ENCODE peak calls at places on chromosome 6, in four cellular contexts. D is GM12878, Q is HepG2, G is A549. T is an unnamed sample.

GRCh38 chr6:143652840-143653239 is 24.9 kb upstream of the PHACTR2 start:
- DNase-seq in D (no peak), Q (no peak), G (no peak), T (no peak)

GRCh38 chr6:11056871-11057270 is 12.8 kb upstream of the ELOVL2 start:
- DNase-seq in D (no peak), Q (no peak), G (no peak), T (no peak)

GRCh38 chr6:154154389-154154967 is 115.4 kb downstream of the OPRM1 start:
- DNase-seq in D (no peak), Q (peak), G (peak), T (peak)

GRCh38 chr6:54802775-54803631 is 43.6 kb upstream of the FAM83B start:
- DNase-seq in D (no peak), Q (no peak), G (no peak), T (peak)

GRCh38 chr6:108118791-108119211 is 44.3 kb upstream of the OSTM1 start:
- DNase-seq in D (no peak), Q (no peak), G (no peak), T (no peak)

GRCh38 chr6:150029749-150030148 is 4.4 kb upstream of the RAET1L start:
- DNase-seq in D (no peak), Q (no peak), G (no peak), T (no peak)

GRCh38 chr6:125001684-125002083 is 39.4 kb downstream of the RNF217 start:
- DNase-seq in D (no peak), Q (no peak), G (no peak), T (no peak)

GRCh38 chr6:118669561-118669960 is 18.2 kb upstream of the CEP85L start:
- DNase-seq in D (no peak), Q (no peak), G (no peak), T (no peak)

GRCh38 chr6:75735491-75736186 is 13.4 kb upstream of the MYO6 start:
- DNase-seq in D (peak), Q (peak), G (peak), T (peak)

GRCh38 chr6:83071707-83072106 is 4.2 kb downstream of the DOP1A start:
- DNase-seq in D (no peak), Q (no peak), G (no peak), T (no peak)

GRCh38 chr6:52547647-52548352 is 29.1 kb downstream of the TRAM2 start:
- DNase-seq in D (no peak), Q (peak), G (no peak), T (no peak)

GRCh38 chr6:130385059-130385695 is 19.4 kb downstream of the TMEM200A start:
- DNase-seq in D (no peak), Q (no peak), G (no peak), T (no peak)

GRCh38 chr6:21386744-21387143 is 206.8 kb upstream of the SOX4 start:
- DNase-seq in D (no peak), Q (peak), G (peak), T (no peak)

GRCh38 chr6:156595481-156595880 is 181.7 kb upstream of the ARID1B start:
- DNase-seq in D (no peak), Q (no peak), G (no peak), T (no peak)

GRCh38 chr6:149202967-149203366 is 114.5 kb upstream of the TAB2 start:
- DNase-seq in D (no peak), Q (no peak), G (no peak), T (no peak)

GRCh38 chr6:143673638-143674037 is 4.1 kb upstream of the PHACTR2 start:
- DNase-seq in D (no peak), Q (peak), G (peak), T (peak)

GRCh38 chr6:49923826-49924225 is 40.1 kb downstream of the DEFB114 start:
- DNase-seq in D (no peak), Q (no peak), G (no peak), T (no peak)

GRCh38 chr6:63295553-63295952 is 24.2 kb downstream of the LGSN start:
- DNase-seq in D (no peak), Q (no peak), G (no peak), T (no peak)

GRCh38 chr6:4134841-4135664 is at the start of gene ECI2:
- DNase-seq in D (no peak), Q (peak), G (peak), T (no peak)

GRCh38 chr6:4638641-4639040 is 137.6 kb upstream of the CDYL start:
- DNase-seq in D (no peak), Q (no peak), G (no peak), T (no peak)

GRCh38 chr6:90402831-90403192 is 106.2 kb upstream of the BACH2 start:
- DNase-seq in D (no peak), Q (no peak), G (no peak), T (no peak)

GRCh38 chr6:119313937-119314893 is 35.3 kb downstream of the MAN1A1 start:
- DNase-seq in D (peak), Q (no peak), G (no peak), T (no peak)

GRCh38 chr6:56753801-56754200 is 111.1 kb upstream of the DST start:
- DNase-seq in D (no peak), Q (no peak), G (no peak), T (no peak)

GRCh38 chr6:3808189-3808588 is 41.0 kb upstream of the FAM50B start:
- DNase-seq in D (no peak), Q (no peak), G (no peak), T (no peak)

GRCh38 chr6:113774122-113774835 is 82.9 kb upstream of the MARCKS start:
- DNase-seq in D (no peak), Q (no peak), G (peak), T (peak)

GRCh38 chr6:13142611-13143010 is 185.7 kb downstream of the TBC1D7 start:
- DNase-seq in D (no peak), Q (no peak), G (no peak), T (no peak)

GRCh38 chr6:154399097-154399496 is 42.5 kb upstream of the IPCEF1 start:
- DNase-seq in D (no peak), Q (no peak), G (no peak), T (no peak)

GRCh38 chr6:121932071-121933009 is 467.1 kb upstream of the HSF2 start:
- DNase-seq in D (no peak), Q (peak), G (peak), T (peak)

GRCh38 chr6:38982470-38982869 is 66.1 kb upstream of the GLP1R start:
- DNase-seq in D (no peak), Q (no peak), G (no peak), T (no peak)

GRCh38 chr6:41103792-41104324 is 31.1 kb downstream of the NFYA start:
- DNase-seq in D (no peak), Q (no peak), G (no peak), T (no peak)

GRCh38 chr6:22732186-22732970 is 163.0 kb downstream of the HDGFL1 start:
- DNase-seq in D (no peak), Q (no peak), G (no peak), T (no peak)

GRCh38 chr6:107122748-107123147 is 7.4 kb upstream of the BEND3 start:
- DNase-seq in D (no peak), Q (no peak), G (no peak), T (no peak)

GRCh38 chr6:39153766-39154397 is 38.9 kb upstream of the SAYSD1 start:
- DNase-seq in D (no peak), Q (no peak), G (no peak), T (no peak)

GRCh38 chr6:23498013-23498412 is 628.0 kb upstream of the NRSN1 start:
- DNase-seq in D (no peak), Q (no peak), G (no peak), T (no peak)

GRCh38 chr6:100803264-100803663 is 77.9 kb downstream of the ASCC3 start:
- DNase-seq in D (no peak), Q (no peak), G (no peak), T (no peak)

GRCh38 chr6:26332843-26333242 is 32.2 kb upstream of the BTN3A2 start:
- DNase-seq in D (no peak), Q (no peak), G (no peak), T (no peak)

GRCh38 chr6:26333458-26334297 is 31.3 kb upstream of the BTN3A2 start:
- DNase-seq in D (no peak), Q (no peak), G (no peak), T (no peak)

GRCh38 chr6:26332408-26332807 is 32.6 kb upstream of the BTN3A2 start:
- DNase-seq in D (no peak), Q (no peak), G (no peak), T (no peak)

GRCh38 chr6:26330835-26331808 is 33.9 kb upstream of the BTN3A2 start:
- DNase-seq in D (no peak), Q (peak), G (peak), T (no peak)

DNA sequence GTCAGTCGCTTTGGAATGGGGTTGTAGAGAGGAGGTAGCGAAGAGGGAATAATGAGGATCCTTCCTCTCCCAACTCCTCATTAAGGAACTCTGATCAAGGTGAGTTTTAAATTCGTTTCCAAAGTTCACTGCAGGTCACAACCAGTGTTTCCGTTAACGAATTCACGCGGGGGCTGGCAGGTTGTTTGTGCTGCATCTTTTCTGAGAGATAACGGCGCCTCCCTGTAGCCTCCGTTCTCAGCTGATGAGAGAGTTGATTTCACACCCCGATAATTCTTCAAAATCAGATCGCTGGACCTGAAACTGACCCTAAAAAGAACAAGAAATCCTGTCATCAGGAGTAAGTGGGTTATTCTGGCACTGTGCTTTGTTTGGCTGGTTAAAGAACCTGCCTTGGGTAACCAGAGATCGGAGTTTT is 33.2 kb upstream of the BTN3A2 start:
- DNase-seq in D (no peak), Q (no peak), G (no peak), T (no peak)
- TF ChIP-seq REST in D (no peak), Q (no peak), G (no peak), T (no peak)

DNA sequence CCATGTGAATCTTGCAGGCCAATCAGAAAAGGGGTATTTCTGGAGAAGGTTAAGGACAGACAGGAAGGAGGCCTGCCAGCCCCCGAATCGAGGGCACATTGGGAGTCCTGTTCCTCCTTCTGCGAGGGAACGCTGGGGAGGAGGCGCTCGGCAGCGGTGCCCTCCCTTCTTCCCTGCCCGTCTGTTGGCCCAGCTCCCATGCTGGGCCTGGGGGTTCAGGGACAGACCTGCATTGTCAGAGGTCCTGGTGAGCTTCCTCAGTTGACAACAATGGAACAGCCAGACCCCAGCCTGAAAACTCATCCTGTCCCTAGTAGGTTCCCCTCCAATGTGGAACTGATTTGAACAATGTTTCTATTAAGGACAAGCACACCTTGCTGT is 15.1 kb upstream of the SYNJ2 start:
- DNase-seq in D (no peak), Q (no peak), G (no peak), T (no peak)
- TF ChIP-seq RAD21 in D (no peak), Q (no peak), G (no peak), T (no peak)

DNA sequence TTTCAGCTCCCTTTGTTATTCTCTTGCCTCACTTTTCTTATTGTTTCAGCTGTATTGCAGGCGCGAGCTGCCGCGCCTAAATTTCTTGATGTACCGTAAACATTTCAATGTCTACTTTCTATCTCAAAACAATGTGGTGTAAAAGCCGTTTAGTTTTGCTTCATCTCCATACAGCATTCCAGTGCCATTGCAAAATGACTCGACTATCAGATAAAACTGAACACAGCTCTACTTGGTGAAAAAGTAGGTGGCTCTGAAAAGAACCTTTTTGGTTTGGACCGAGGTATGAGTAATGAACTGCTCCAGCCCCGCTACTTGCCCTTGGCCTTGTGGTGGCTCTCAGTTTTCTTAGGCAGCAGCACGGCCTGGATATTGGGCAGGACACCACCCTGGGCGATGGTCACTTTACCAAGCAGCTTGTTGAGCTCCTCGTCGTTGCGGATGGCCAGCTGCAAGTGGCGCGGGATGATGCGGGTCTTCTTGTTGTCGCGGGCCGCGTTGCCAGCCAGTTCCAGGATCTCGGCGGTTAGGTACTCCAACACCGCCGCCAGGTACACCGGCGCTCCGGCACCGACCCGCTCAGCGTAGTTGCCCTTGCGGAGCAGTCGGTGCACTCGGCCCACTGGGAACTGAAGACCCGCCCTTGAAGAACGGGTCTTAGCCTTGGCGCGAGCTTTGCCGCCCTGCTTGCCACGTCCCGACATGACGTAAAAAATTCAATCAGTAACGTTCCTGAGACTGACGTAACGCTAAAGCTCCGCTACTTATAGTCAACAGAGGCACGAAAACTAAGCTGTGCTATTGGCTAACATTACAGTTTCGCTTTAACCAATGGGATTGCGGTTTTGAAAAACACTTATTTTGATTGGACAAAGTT is 74.3 kb downstream of the OR2B2 start:
- DNase-seq in D (peak), Q (peak), G (peak), T (peak)
- TF ChIP-seq REST in D (no peak), Q (no peak), G (peak), T (no peak)

GRCh38 chr6:26097268-26097875 is 10.1 kb downstream of the HFE start:
- DNase-seq in D (no peak), Q (peak), G (peak), T (peak)
- TF ChIP-seq RAD21 in D (peak), Q (peak), G (peak), T (peak)

GRCh38 chr6:47076422-47077344 is 34.6 kb upstream of the ADGRF1 start:
- DNase-seq in D (no peak), Q (peak), G (no peak), T (no peak)
- TF ChIP-seq REST in D (no peak), Q (no peak), G (no peak), T (no peak)

GRCh38 chr6:25583099-25583498 is 68.9 kb upstream of the SCGN start:
- DNase-seq in D (no peak), Q (no peak), G (no peak), T (no peak)
- TF ChIP-seq RAD21 in D (no peak), Q (no peak), G (no peak), T (no peak)

GRCh38 chr6:15509335-15509933 is 153.4 kb downstream of the DTNBP1 start:
- DNase-seq in D (no peak), Q (no peak), G (no peak), T (no peak)
- TF ChIP-seq REST in D (no peak), Q (no peak), G (no peak), T (no peak)

GRCh38 chr6:161641175-161641574 is 367.3 kb upstream of the AGPAT4 start:
- DNase-seq in D (no peak), Q (no peak), G (no peak), T (no peak)

GRCh38 chr6:161649841-161650240 is 376.0 kb upstream of the AGPAT4 start:
- DNase-seq in D (no peak), Q (no peak), G (no peak), T (no peak)

GRCh38 chr6:161639772-161640171 is 365.9 kb upstream of the AGPAT4 start:
- DNase-seq in D (no peak), Q (no peak), G (no peak), T (no peak)

GRCh38 chr6:161644521-161644920 is 370.7 kb upstream of the AGPAT4 start:
- DNase-seq in D (no peak), Q (no peak), G (no peak), T (no peak)
- TF ChIP-seq RAD21 in D (no peak), Q (no peak), G (no peak), T (no peak)

DNA sequence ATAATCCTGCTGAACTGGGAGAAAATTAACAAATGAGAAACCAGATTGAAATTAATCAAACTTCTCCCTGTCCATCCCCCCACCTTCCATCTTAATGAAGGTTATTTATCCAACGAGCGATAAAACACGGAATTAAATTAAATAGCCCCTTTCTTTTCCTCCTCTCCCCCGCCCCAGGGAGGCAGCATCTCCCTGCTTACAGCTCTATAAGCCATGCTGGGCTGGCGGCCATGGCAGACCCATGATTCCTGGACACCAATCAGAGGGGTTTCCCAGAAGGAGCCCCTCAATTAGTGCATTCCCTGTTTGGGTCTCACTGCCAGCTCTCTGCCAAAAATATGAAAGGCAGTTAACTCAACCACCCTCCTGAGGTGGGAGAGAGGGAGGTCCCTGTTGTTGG is 33.8 kb downstream of the GRM4 start:
- DNase-seq in D (no peak), Q (no peak), G (no peak), T (no peak)
- TF ChIP-seq REST in D (no peak), Q (no peak), G (no peak), T (no peak)

DNA sequence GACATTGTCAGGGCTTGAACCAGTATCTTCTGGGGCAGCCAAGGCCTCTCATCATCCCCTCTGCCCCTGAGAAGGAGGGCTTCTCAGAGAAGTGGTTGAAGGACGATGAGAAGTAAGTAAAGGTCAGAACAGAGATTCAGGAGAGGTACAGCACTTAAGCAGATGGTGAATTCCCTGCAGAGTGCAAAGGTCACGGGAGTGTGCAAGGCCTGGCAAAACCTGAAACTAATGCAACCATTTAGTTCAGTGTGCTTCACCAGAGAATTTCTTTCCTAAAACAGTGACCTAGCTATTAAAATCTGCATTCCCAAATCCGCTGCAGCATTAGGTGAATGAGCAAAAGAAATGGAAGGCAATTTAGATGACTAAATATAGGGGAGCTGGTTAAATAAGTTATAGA is 58.4 kb downstream of the TRERF1 start:
- DNase-seq in D (no peak), Q (no peak), G (no peak), T (no peak)
- TF ChIP-seq RAD21 in D (no peak), Q (no peak), G (no peak), T (no peak)

T was measured in HCT116.